ENCODE peak calls at places on chromosome 22, in ten cellular contexts. C is osteocyte, R is ecto neural progenitor cell, X is RWPE2, E is T follicular helper cell, L is iris pigment epithelial cell, G is amniotic stem cell, K is dorsolateral prefrontal cortex, W is T1000, O is HCEC 1CT. F is an unnamed sample.

GRCh38 chr22:35443790-35444684 is 44.1 kb downstream of the MCM5 start:
- DNase-seq in C (no peak), R (no peak), X (no peak), E (no peak), L (no peak), G (no peak), K (no peak), W (no peak), O (no peak), F (no peak)

GRCh38 chr22:38564669-38565068 is 5.3 kb downstream of the DMC1 start:
- DNase-seq in C (no peak), R (no peak), X (no peak), E (no peak), L (peak), G (no peak), K (no peak), W (no peak), O (no peak), F (no peak)

GRCh38 chr22:22110548-22111266 is 128.1 kb upstream of the TOP3B start:
- DNase-seq in C (peak), R (peak), X (peak), E (no peak), L (peak), G (no peak), K (peak), W (no peak), O (peak), F (no peak)

GRCh38 chr22:20853236-20853660 is 5.4 kb downstream of the PI4KA start:
- DNase-seq in C (no peak), R (no peak), X (no peak), E (no peak), L (no peak), G (no peak), K (no peak), W (no peak), O (no peak), F (no peak)

GRCh38 chr22:28410050-28410816 is 269.4 kb downstream of the TTC28 start:
- DNase-seq in C (no peak), R (no peak), X (no peak), E (no peak), L (peak), G (no peak), K (no peak), W (no peak), O (peak), F (no peak)

GRCh38 chr22:44245867-44246266 is 65.1 kb downstream of the PARVG start:
- DNase-seq in C (peak), R (no peak), X (no peak), E (no peak), L (no peak), G (no peak), K (no peak), W (no peak), O (no peak), F (no peak)

GRCh38 chr22:43159484-43160178 is 8.3 kb downstream of the TSPO start:
- DNase-seq in C (no peak), R (peak), X (no peak), E (no peak), L (no peak), G (no peak), K (no peak), W (no peak), O (no peak), F (no peak)

GRCh38 chr22:47123006-47123826 is 360.8 kb downstream of the TBC1D22A start:
- DNase-seq in C (no peak), R (no peak), X (peak), E (no peak), L (no peak), G (no peak), K (no peak), W (no peak), O (no peak), F (no peak)

GRCh38 chr22:37427711-37428635 is 694 bp upstream of the ELFN2 start:
- DNase-seq in C (no peak), R (no peak), X (no peak), E (no peak), L (no peak), G (no peak), K (no peak), W (no peak), O (no peak), F (no peak)

GRCh38 chr22:24728790-24729637 is 45.5 kb downstream of the PIWIL3 start:
- DNase-seq in C (no peak), R (no peak), X (no peak), E (no peak), L (peak), G (no peak), K (peak), W (no peak), O (no peak), F (no peak)

GRCh38 chr22:30809086-30809485 is 114.4 kb downstream of the OSBP2 start:
- DNase-seq in C (no peak), R (no peak), X (no peak), E (no peak), L (peak), G (no peak), K (no peak), W (no peak), O (no peak), F (no peak)

GRCh38 chr22:49825436-49825835 is 2.2 kb downstream of the BRD1 start:
- DNase-seq in C (no peak), R (no peak), X (no peak), E (no peak), L (peak), G (no peak), K (no peak), W (no peak), O (peak), F (no peak)

GRCh38 chr22:38923463-38924196 is 33.8 kb upstream of the APOBEC3A start:
- DNase-seq in C (peak), R (no peak), X (no peak), E (no peak), L (peak), G (peak), K (peak), W (peak), O (peak), F (peak)

GRCh38 chr22:50628543-50629134 is 687 bp upstream of the ARSA start:
- DNase-seq in C (no peak), R (no peak), X (no peak), E (no peak), L (no peak), G (no peak), K (no peak), W (no peak), O (no peak), F (no peak)

GRCh38 chr22:41780714-41781507 is 19.6 kb upstream of the CCDC134 start:
- DNase-seq in C (no peak), R (no peak), X (no peak), E (peak), L (peak), G (no peak), K (peak), W (no peak), O (peak), F (no peak)

GRCh38 chr22:21861856-21862255 is 5.6 kb downstream of the MAPK1 start:
- DNase-seq in C (no peak), R (no peak), X (no peak), E (no peak), L (peak), G (no peak), K (no peak), W (no peak), O (peak), F (no peak)

GRCh38 chr22:37638351-37639069 is 959 bp upstream of the SH3BP1 start:
- DNase-seq in C (no peak), R (no peak), X (no peak), E (no peak), L (no peak), G (no peak), K (no peak), W (no peak), O (no peak), F (no peak)

GRCh38 chr22:36744791-36745190 is 31.1 kb downstream of the IFT27 start:
- DNase-seq in C (peak), R (no peak), X (peak), E (no peak), L (no peak), G (no peak), K (no peak), W (no peak), O (no peak), F (no peak)

GRCh38 chr22:47630741-47631534 is 868.5 kb downstream of the TBC1D22A start:
- DNase-seq in C (peak), R (peak), X (no peak), E (no peak), L (no peak), G (no peak), K (no peak), W (no peak), O (no peak), F (no peak)

GRCh38 chr22:19800761-19801244 is 40.2 kb downstream of the TBX1 start:
- DNase-seq in C (no peak), R (no peak), X (no peak), E (no peak), L (peak), G (no peak), K (no peak), W (no peak), O (no peak), F (no peak)

GRCh38 chr22:23828800-23829680 is 9.8 kb downstream of the DERL3 start:
- DNase-seq in C (no peak), R (no peak), X (no peak), E (no peak), L (no peak), G (no peak), K (no peak), W (no peak), O (no peak), F (no peak)

GRCh38 chr22:42808516-42808915 is 48.6 kb downstream of the ARFGAP3 start:
- DNase-seq in C (peak), R (no peak), X (no peak), E (no peak), L (no peak), G (no peak), K (no peak), W (no peak), O (no peak), F (no peak)

GRCh38 chr22:46967445-46968358 is 205.3 kb downstream of the TBC1D22A start:
- DNase-seq in C (peak), R (no peak), X (no peak), E (no peak), L (no peak), G (no peak), K (no peak), W (no peak), O (no peak), F (peak)

GRCh38 chr22:44445307-44445680 is 52.7 kb downstream of the RTL6 start:
- DNase-seq in C (no peak), R (no peak), X (no peak), E (no peak), L (no peak), G (no peak), K (no peak), W (no peak), O (no peak), F (no peak)

GRCh38 chr22:42833104-42833503 is 24.0 kb downstream of the ARFGAP3 start:
- DNase-seq in C (no peak), R (no peak), X (no peak), E (no peak), L (no peak), G (no peak), K (no peak), W (no peak), O (no peak), F (no peak)

GRCh38 chr22:18056802-18057474 is 20.9 kb upstream of the PEX26 start:
- DNase-seq in C (no peak), R (no peak), X (no peak), E (no peak), L (no peak), G (no peak), K (no peak), W (no peak), O (no peak), F (no peak)

F was measured in brain pericyte.